ENCODE peak calls at places on chromosome 22, in ten cellular contexts. One of them, this sample, is unnamed.

GRCh38 chr22:36048911-36049677 is 20.5 kb upstream of the RBFOX2 start:
- DNase-seq in AG08396: no peak
- DNase-seq in neuronal stem cell: no peak
- DNase-seq in GM18507: no peak
- DNase-seq in GM19239: no peak
- DNase-seq in hippocampal formation: no peak
- DNase-seq in heart right ventricle: no peak
- DNase-seq in PC-3: peak
- DNase-seq in left ventricle myocardium inferior: no peak
- DNase-seq in Jurkat, Clone E6-1: no peak
- DNase-seq in this sample: no peak

GRCh38 chr22:43168416-43169309 is 17.3 kb downstream of the TSPO start:
- DNase-seq in AG08396: peak
- DNase-seq in neuronal stem cell: no peak
- DNase-seq in GM18507: no peak
- DNase-seq in GM19239: no peak
- DNase-seq in hippocampal formation: no peak
- DNase-seq in heart right ventricle: no peak
- DNase-seq in PC-3: no peak
- DNase-seq in left ventricle myocardium inferior: peak
- DNase-seq in Jurkat, Clone E6-1: no peak
- DNase-seq in this sample: no peak

GRCh38 chr22:29914991-29915390 is 32.0 kb downstream of the MTMR3 start:
- DNase-seq in AG08396: no peak
- DNase-seq in neuronal stem cell: no peak
- DNase-seq in GM18507: no peak
- DNase-seq in GM19239: no peak
- DNase-seq in hippocampal formation: no peak
- DNase-seq in heart right ventricle: no peak
- DNase-seq in PC-3: no peak
- DNase-seq in left ventricle myocardium inferior: no peak
- DNase-seq in Jurkat, Clone E6-1: no peak
- DNase-seq in this sample: no peak

GRCh38 chr22:40156001-40156516 is 21.7 kb upstream of the TNRC6B start:
- DNase-seq in AG08396: peak
- DNase-seq in neuronal stem cell: no peak
- DNase-seq in GM18507: no peak
- DNase-seq in GM19239: no peak
- DNase-seq in hippocampal formation: no peak
- DNase-seq in heart right ventricle: no peak
- DNase-seq in PC-3: peak
- DNase-seq in left ventricle myocardium inferior: no peak
- DNase-seq in Jurkat, Clone E6-1: peak
- DNase-seq in this sample: no peak

GRCh38 chr22:38462960-38463784 is 4.7 kb upstream of the KDELR3 start:
- DNase-seq in AG08396: no peak
- DNase-seq in neuronal stem cell: no peak
- DNase-seq in GM18507: no peak
- DNase-seq in GM19239: no peak
- DNase-seq in hippocampal formation: no peak
- DNase-seq in heart right ventricle: peak
- DNase-seq in PC-3: no peak
- DNase-seq in left ventricle myocardium inferior: peak
- DNase-seq in Jurkat, Clone E6-1: no peak
- DNase-seq in this sample: no peak

GRCh38 chr22:45996241-45997076 is 19.5 kb upstream of the WNT7B start:
- DNase-seq in AG08396: no peak
- DNase-seq in neuronal stem cell: no peak
- DNase-seq in GM18507: peak
- DNase-seq in GM19239: no peak
- DNase-seq in hippocampal formation: peak
- DNase-seq in heart right ventricle: peak
- DNase-seq in PC-3: no peak
- DNase-seq in left ventricle myocardium inferior: peak
- DNase-seq in Jurkat, Clone E6-1: no peak
- DNase-seq in this sample: peak

GRCh38 chr22:25742918-25743708 is 1.1 kb downstream of the MYO18B start:
- DNase-seq in AG08396: no peak
- DNase-seq in neuronal stem cell: no peak
- DNase-seq in GM18507: no peak
- DNase-seq in GM19239: no peak
- DNase-seq in hippocampal formation: no peak
- DNase-seq in heart right ventricle: no peak
- DNase-seq in PC-3: no peak
- DNase-seq in left ventricle myocardium inferior: no peak
- DNase-seq in Jurkat, Clone E6-1: no peak
- DNase-seq in this sample: no peak

GRCh38 chr22:20867179-20868099 is 8.6 kb downstream of the SNAP29 start:
- DNase-seq in AG08396: peak
- DNase-seq in neuronal stem cell: peak
- DNase-seq in GM18507: no peak
- DNase-seq in GM19239: no peak
- DNase-seq in hippocampal formation: peak
- DNase-seq in heart right ventricle: peak
- DNase-seq in PC-3: no peak
- DNase-seq in left ventricle myocardium inferior: peak
- DNase-seq in Jurkat, Clone E6-1: no peak
- DNase-seq in this sample: no peak

GRCh38 chr22:46031965-46032851 is 55.2 kb upstream of the WNT7B start:
- DNase-seq in AG08396: no peak
- DNase-seq in neuronal stem cell: no peak
- DNase-seq in GM18507: no peak
- DNase-seq in GM19239: no peak
- DNase-seq in hippocampal formation: no peak
- DNase-seq in heart right ventricle: no peak
- DNase-seq in PC-3: no peak
- DNase-seq in left ventricle myocardium inferior: peak
- DNase-seq in Jurkat, Clone E6-1: no peak
- DNase-seq in this sample: peak

GRCh38 chr22:27745154-27745553 is 56.4 kb downstream of the MN1 start:
- DNase-seq in AG08396: no peak
- DNase-seq in neuronal stem cell: no peak
- DNase-seq in GM18507: no peak
- DNase-seq in GM19239: no peak
- DNase-seq in hippocampal formation: no peak
- DNase-seq in heart right ventricle: no peak
- DNase-seq in PC-3: no peak
- DNase-seq in left ventricle myocardium inferior: no peak
- DNase-seq in Jurkat, Clone E6-1: no peak
- DNase-seq in this sample: no peak

GRCh38 chr22:47016636-47017035 is 254.2 kb downstream of the TBC1D22A start:
- DNase-seq in AG08396: no peak
- DNase-seq in neuronal stem cell: no peak
- DNase-seq in GM18507: no peak
- DNase-seq in GM19239: no peak
- DNase-seq in hippocampal formation: no peak
- DNase-seq in heart right ventricle: no peak
- DNase-seq in PC-3: no peak
- DNase-seq in left ventricle myocardium inferior: no peak
- DNase-seq in Jurkat, Clone E6-1: no peak
- DNase-seq in this sample: peak

GRCh38 chr22:31585161-31585859 is 76.7 kb downstream of the PISD start:
- DNase-seq in AG08396: peak
- DNase-seq in neuronal stem cell: no peak
- DNase-seq in GM18507: no peak
- DNase-seq in GM19239: no peak
- DNase-seq in hippocampal formation: no peak
- DNase-seq in heart right ventricle: no peak
- DNase-seq in PC-3: no peak
- DNase-seq in left ventricle myocardium inferior: no peak
- DNase-seq in Jurkat, Clone E6-1: no peak
- DNase-seq in this sample: no peak

GRCh38 chr22:27632451-27633295 is 168.9 kb downstream of the MN1 start:
- DNase-seq in AG08396: no peak
- DNase-seq in neuronal stem cell: no peak
- DNase-seq in GM18507: no peak
- DNase-seq in GM19239: no peak
- DNase-seq in hippocampal formation: no peak
- DNase-seq in heart right ventricle: peak
- DNase-seq in PC-3: no peak
- DNase-seq in left ventricle myocardium inferior: peak
- DNase-seq in Jurkat, Clone E6-1: no peak
- DNase-seq in this sample: no peak

GRCh38 chr22:45884201-45885067 is 92.5 kb downstream of the WNT7B start:
- DNase-seq in AG08396: no peak
- DNase-seq in neuronal stem cell: no peak
- DNase-seq in GM18507: no peak
- DNase-seq in GM19239: no peak
- DNase-seq in hippocampal formation: no peak
- DNase-seq in heart right ventricle: peak
- DNase-seq in PC-3: no peak
- DNase-seq in left ventricle myocardium inferior: peak
- DNase-seq in Jurkat, Clone E6-1: no peak
- DNase-seq in this sample: no peak

GRCh38 chr22:41681616-41682015 is 7.1 kb downstream of the SNU13 start:
- DNase-seq in AG08396: no peak
- DNase-seq in neuronal stem cell: no peak
- DNase-seq in GM18507: no peak
- DNase-seq in GM19239: no peak
- DNase-seq in hippocampal formation: no peak
- DNase-seq in heart right ventricle: no peak
- DNase-seq in PC-3: no peak
- DNase-seq in left ventricle myocardium inferior: no peak
- DNase-seq in Jurkat, Clone E6-1: no peak
- DNase-seq in this sample: no peak

GRCh38 chr22:44587004-44587793 is 89.2 kb upstream of the RTL6 start:
- DNase-seq in AG08396: peak
- DNase-seq in neuronal stem cell: no peak
- DNase-seq in GM18507: no peak
- DNase-seq in GM19239: no peak
- DNase-seq in hippocampal formation: no peak
- DNase-seq in heart right ventricle: no peak
- DNase-seq in PC-3: peak
- DNase-seq in left ventricle myocardium inferior: peak
- DNase-seq in Jurkat, Clone E6-1: peak
- DNase-seq in this sample: no peak

GRCh38 chr22:47351836-47352579 is 589.6 kb downstream of the TBC1D22A start:
- DNase-seq in AG08396: no peak
- DNase-seq in neuronal stem cell: no peak
- DNase-seq in GM18507: no peak
- DNase-seq in GM19239: no peak
- DNase-seq in hippocampal formation: no peak
- DNase-seq in heart right ventricle: no peak
- DNase-seq in PC-3: no peak
- DNase-seq in left ventricle myocardium inferior: no peak
- DNase-seq in Jurkat, Clone E6-1: no peak
- DNase-seq in this sample: no peak

This sample was measured in tibial artery.